ENCODE peak calls at places on chromosomes 13 and 19, in seven cellular contexts. Y is globus pallidus; H is ACHN; P is Peyer's patch; G is NCI-H510A treated with DMSO at 0.1 percent for 48 hours; C is right cardiac atrium; X is activated naive CD4-positive, alpha-beta T cell treated with Interleukin-2 at 50 U/mL for 16 hours. Z is an unnamed sample.

GRCh38 chr13:93794197-93794885 is 567.7 kb downstream of the GPC6 start:
- DNase-seq in Y (no peak), H (no peak), P (no peak), G (no peak), C (no peak), X (peak), Z (no peak)

GRCh38 chr13:46211116-46211515 is 612 bp upstream of the LRRC63 start:
- DNase-seq in Y (no peak), H (no peak), P (no peak), G (no peak), C (no peak), X (peak), Z (peak)

GRCh38 chr19:19447536-19448237 is 42.2 kb downstream of the GATAD2A start:
- DNase-seq in Y (no peak), H (no peak), P (no peak), G (peak), C (no peak), X (peak), Z (no peak)

GRCh38 chr13:35947315-35947714 is 183.9 kb downstream of the DCLK1 start:
- DNase-seq in Y (no peak), H (no peak), P (no peak), G (no peak), C (no peak), X (no peak), Z (no peak)

GRCh38 chr19:6739884-6740588 is 556 bp downstream of the TRIP10 start:
- DNase-seq in Y (no peak), H (peak), P (peak), G (no peak), C (peak), X (peak), Z (no peak)

GRCh38 chr19:57615346-57615745 is 1.3 kb downstream of the ZNF134 start:
- DNase-seq in Y (no peak), H (no peak), P (no peak), G (no peak), C (no peak), X (no peak), Z (no peak)

GRCh38 chr13:110283661-110284516 is 23.1 kb downstream of the COL4A1 start:
- DNase-seq in Y (no peak), H (no peak), P (no peak), G (no peak), C (no peak), X (no peak), Z (no peak)

GRCh38 chr19:18774782-18775444 is 16.2 kb downstream of the COMP start:
- DNase-seq in Y (no peak), H (no peak), P (no peak), G (no peak), C (peak), X (no peak), Z (no peak)

GRCh38 chr19:48881741-48882657 is 9.8 kb downstream of the PPP1R15A start:
- DNase-seq in Y (no peak), H (peak), P (no peak), G (no peak), C (no peak), X (no peak), Z (no peak)

GRCh38 chr19:19657397-19657783 is 6.1 kb downstream of the ATP13A1 start:
- DNase-seq in Y (no peak), H (no peak), P (no peak), G (no peak), C (peak), X (no peak), Z (no peak)

GRCh38 chr19:10603084-10603872 is 16.2 kb upstream of the AP1M2 start:
- DNase-seq in Y (peak), H (no peak), P (peak), G (no peak), C (peak), X (peak), Z (no peak)

GRCh38 chr19:3275068-3275582 is 50.7 kb downstream of the CELF5 start:
- DNase-seq in Y (no peak), H (peak), P (no peak), G (no peak), C (no peak), X (peak), Z (no peak)

GRCh38 chr13:27466513-27466912 is 16.1 kb upstream of the MTIF3 start:
- DNase-seq in Y (no peak), H (no peak), P (no peak), G (no peak), C (no peak), X (no peak), Z (no peak)

GRCh38 chr13:87684850-87685735 is 13.9 kb downstream of the SLITRK5 start:
- DNase-seq in Y (no peak), H (no peak), P (no peak), G (no peak), C (no peak), X (no peak), Z (no peak)

GRCh38 chr13:113210834-113211233 is 1.4 kb downstream of the CUL4A start:
- DNase-seq in Y (no peak), H (no peak), P (no peak), G (no peak), C (no peak), X (no peak), Z (no peak)

GRCh38 chr13:98144501-98145350 is 1.8 kb downstream of the FARP1 start:
- DNase-seq in Y (peak), H (peak), P (no peak), G (peak), C (no peak), X (no peak), Z (no peak)

GRCh38 chr13:98447881-98448641 is 128.8 kb downstream of the STK24 start:
- DNase-seq in Y (peak), H (no peak), P (peak), G (peak), C (no peak), X (peak), Z (no peak)

Z was measured in DMS153.